ENCODE peak calls at places on chromosomes 16 and 17, in four cellular contexts. H is PC-9, M is adipocyte, Z is prostate gland. F is an unnamed sample.

GRCh38 chr17:46950997-46951621 is 27.9 kb downstream of the RPRML start:
- DNase-seq in H (no peak), M (no peak), Z (no peak), F (no peak)

GRCh38 chr17:76382803-76383644 is 1.4 kb upstream of the SPHK1 start:
- DNase-seq in H (peak; percentile 59), M (peak; percentile 86), Z (peak; percentile 69), F (peak; percentile 55)

GRCh38 chr17:50661795-50662391 is 27.2 kb downstream of the ABCC3 start:
- DNase-seq in H (peak; percentile 93), M (peak; percentile 91), Z (peak; percentile 70), F (no peak)

GRCh38 chr17:45311762-45312476 is 4.9 kb downstream of the MAP3K14 start:
- DNase-seq in H (peak; percentile 80), M (no peak), Z (peak; percentile 53), F (peak; percentile 66)

GRCh38 chr17:43734376-43734775 is 24.2 kb downstream of the SOST start:
- DNase-seq in H (no peak), M (peak; percentile 90), Z (no peak), F (no peak)

GRCh38 chr16:88415381-88416323 is 32.9 kb downstream of the ZNF469 start:
- DNase-seq in H (no peak), M (no peak), Z (no peak), F (no peak)

GRCh38 chr16:55333690-55334089 is 9.7 kb downstream of the IRX6 start:
- DNase-seq in H (no peak), M (no peak), Z (no peak), F (no peak)

GRCh38 chr16:11557811-11558210 is 28.9 kb downstream of the LITAF start:
- DNase-seq in H (no peak), M (no peak), Z (peak; percentile 17), F (peak; percentile 32)

GRCh38 chr17:13353590-13353989 is 248.1 kb downstream of the HS3ST3A1 start:
- DNase-seq in H (no peak), M (peak; percentile 97), Z (no peak), F (peak; percentile 24)

GRCh38 chr17:1201132-1201702 is 21.4 kb upstream of the ABR start:
- DNase-seq in H (no peak), M (no peak), Z (no peak), F (no peak)

GRCh38 chr16:12688972-12689850 is 114.5 kb downstream of the CPPED1 start:
- DNase-seq in H (no peak), M (no peak), Z (no peak), F (no peak)

GRCh38 chr16:84319146-84319760 is 24.6 kb downstream of the WFDC1 start:
- DNase-seq in H (no peak), M (no peak), Z (no peak), F (no peak)

GRCh38 chr17:41710472-41711090 is 1.6 kb upstream of the GAST start:
- DNase-seq in H (no peak), M (no peak), Z (no peak), F (no peak)

GRCh38 chr17:17305282-17305801 is 2.2 kb downstream of the NT5M start:
- DNase-seq in H (no peak), M (no peak), Z (no peak), F (no peak)

GRCh38 chr17:40063034-40063765 is 435 bp downstream of the THRA start:
- DNase-seq in H (peak; percentile 58), M (peak; percentile 72), Z (no peak), F (no peak)

GRCh38 chr16:78284957-78285434 is 185.5 kb downstream of the WWOX start:
- DNase-seq in H (no peak), M (no peak), Z (no peak), F (no peak)

GRCh38 chr16:31386157-31386984 is 6.8 kb upstream of the ITGAD start:
- DNase-seq in H (peak; percentile 65), M (peak; percentile 50), Z (no peak), F (no peak)

GRCh38 chr16:67814567-67814966 is 7.9 kb downstream of the TSNAXIP1 start:
- DNase-seq in H (no peak), M (no peak), Z (no peak), F (no peak)

GRCh38 chr16:66569131-66569530 is 2.9 kb downstream of the CMTM1 start:
- DNase-seq in H (no peak), M (peak; percentile 82), Z (no peak), F (no peak)

GRCh38 chr16:11624645-11625607 is 38.2 kb upstream of the LITAF start:
- DNase-seq in H (no peak), M (peak; percentile 61), Z (no peak), F (no peak)

GRCh38 chr16:69520800-69521602 is 44.8 kb upstream of the NFAT5 start:
- DNase-seq in H (no peak), M (peak; percentile 72), Z (no peak), F (no peak)

GRCh38 chr17:30336369-30337171 is 2.7 kb upstream of the TMIGD1 start:
- DNase-seq in H (peak; percentile 41), M (peak; percentile 43), Z (no peak), F (peak; percentile 9)

GRCh38 chr16:856811-857210 is 56.3 kb upstream of the GNG13 start:
- DNase-seq in H (no peak), M (no peak), Z (no peak), F (no peak)

GRCh38 chr17:27544350-27545131 is 86.4 kb upstream of the LGALS9 start:
- DNase-seq in H (peak; percentile 40), M (no peak), Z (no peak), F (no peak)

GRCh38 chr17:29143894-29144293 is 36.3 kb downstream of the MYO18A start:
- DNase-seq in H (no peak), M (peak; percentile 61), Z (no peak), F (no peak)

GRCh38 chr16:81889896-81890634 is 111.0 kb downstream of the PLCG2 start:
- DNase-seq in H (peak; percentile 59), M (peak; percentile 82), Z (peak; percentile 60), F (no peak)

GRCh38 chr17:69900829-69901228 is 174.2 kb upstream of the KCNJ16 start:
- DNase-seq in H (no peak), M (no peak), Z (no peak), F (peak; percentile 17)

DNA sequence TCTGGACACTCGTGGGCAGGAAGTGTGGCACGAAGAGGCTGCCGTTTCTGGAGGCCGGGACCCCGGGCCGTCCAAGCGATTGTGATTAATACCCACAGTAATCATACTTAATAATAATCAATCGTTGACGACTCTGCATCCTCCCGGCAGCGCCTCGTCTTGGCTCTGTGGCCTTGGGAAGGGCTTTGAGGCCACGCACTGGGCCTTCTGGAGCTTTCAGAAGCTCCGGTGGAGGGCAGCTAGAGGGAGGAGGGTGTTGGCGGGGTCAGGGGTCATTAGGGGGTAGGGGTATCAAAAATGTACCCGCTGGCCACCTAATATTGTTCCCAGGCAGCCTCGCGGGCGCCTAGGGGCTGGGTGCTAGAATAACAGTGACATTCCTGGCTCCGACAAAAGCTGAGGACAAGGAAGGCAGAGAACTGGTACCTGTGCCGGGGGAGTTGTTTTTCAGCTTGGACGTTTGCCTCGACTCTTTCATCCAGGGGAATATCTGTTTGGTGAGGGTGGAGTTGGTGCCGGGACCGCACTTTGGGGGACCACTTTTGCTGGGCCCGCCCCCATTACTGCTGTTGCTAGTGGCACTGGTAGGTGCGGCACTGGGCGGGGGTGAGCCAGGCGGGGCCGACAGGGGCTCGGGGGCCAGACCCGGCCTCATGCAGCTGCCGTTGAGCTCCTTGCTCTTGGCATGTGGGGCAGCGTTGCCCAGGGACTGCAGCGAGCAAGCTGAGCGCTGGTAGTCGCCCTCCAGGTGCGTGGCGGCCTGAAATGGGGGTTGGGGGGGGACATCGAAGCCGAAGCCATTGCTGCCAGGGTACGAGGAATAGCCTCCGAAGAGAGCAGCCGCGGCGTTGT is 6.9 kb upstream of the HOXB2 start:
- DNase-seq in H (no peak), M (no peak), Z (no peak), F (no peak)
- H3K4me3 ChIP-seq in H (no peak overlapping the region), M (no peak overlapping the region), Z (no peak overlapping the region), F (no peak overlapping the region)

DNA sequence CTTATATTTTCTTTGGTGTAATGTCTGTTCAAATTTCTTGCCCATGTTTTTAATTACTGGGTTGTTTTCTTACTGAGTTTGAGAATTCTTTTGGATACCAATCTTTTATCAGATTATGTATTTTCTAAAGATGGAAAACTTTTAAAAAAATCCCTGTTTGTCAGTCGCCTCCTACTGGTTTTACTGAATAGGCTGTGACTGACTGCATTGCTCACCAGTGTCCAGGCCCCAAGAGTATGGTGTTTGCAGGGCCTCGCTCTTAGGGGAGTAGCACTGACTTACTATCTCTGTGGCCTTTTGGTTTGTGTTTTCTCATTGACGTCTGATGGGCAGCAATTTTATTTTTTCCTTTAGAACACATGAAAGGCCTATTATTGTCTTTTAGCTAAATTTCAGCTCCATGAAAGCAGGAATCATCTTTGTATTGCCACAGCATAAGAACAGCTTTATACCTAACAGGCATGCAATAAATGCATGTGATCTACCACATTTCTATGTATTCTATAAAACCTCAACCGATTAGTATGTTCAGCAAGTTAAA is 188.4 kb downstream of the AATF start:
- DNase-seq in H (no peak), M (no peak), Z (no peak), F (no peak)
- H3K36me3 ChIP-seq in H (peaks cover 14% of the 10 kb centered on the region), M (peaks cover 61% of the 10 kb centered on the region), Z (no peaks in the 10 kb centered on the region), F (no peaks in the 10 kb centered on the region)

DNA sequence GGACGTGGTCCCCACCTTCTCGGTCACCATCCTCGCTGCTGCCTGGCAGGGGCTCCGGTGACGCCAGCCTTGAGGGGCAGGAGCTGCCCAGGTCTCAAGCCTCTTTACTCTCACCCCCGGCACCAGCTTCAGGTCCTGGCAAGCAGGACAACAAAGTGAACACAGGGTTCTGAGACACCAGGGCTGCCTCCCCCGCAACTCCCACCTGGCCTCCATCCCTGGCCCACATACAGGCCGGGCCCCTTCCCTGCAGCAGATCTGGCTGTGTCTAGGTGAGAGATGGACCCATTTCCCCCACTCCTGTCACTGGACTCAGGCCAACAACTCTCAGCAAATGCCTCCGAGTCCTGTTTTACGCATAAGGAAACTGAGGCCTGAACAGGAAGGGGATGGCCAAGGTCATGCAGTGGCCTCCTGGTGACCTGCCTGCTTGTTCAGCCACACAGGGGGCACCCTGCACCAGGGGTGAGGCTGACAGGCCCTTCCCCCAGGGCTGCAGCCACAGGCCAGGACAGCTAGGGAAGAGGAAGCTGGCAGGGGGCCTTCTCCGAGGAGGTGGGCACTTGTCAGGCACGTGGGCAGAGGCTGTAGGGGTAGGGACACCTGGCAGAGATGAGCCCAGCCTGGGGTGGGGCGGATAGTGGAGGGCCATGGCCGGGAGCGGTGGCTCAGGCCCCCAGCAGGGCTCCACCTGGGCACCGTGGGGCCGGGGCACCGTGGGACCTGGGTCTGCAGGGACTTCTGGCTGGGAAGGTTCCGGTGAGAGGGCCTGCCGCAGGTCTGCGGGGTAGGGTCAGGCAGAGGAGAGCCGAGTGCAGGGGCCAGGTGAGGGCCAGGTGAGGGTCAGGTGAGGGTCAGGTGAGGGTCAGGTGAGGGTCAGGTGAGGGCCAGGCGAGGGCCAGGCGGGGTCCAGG is 46.7 kb upstream of the PVALEF start:
- DNase-seq in H (no peak), M (no peak), Z (no peak), F (no peak)
- H3K4me3 ChIP-seq in H (no peak overlapping the region), M (no peak overlapping the region), Z (no peak overlapping the region), F (no peak overlapping the region)

DNA sequence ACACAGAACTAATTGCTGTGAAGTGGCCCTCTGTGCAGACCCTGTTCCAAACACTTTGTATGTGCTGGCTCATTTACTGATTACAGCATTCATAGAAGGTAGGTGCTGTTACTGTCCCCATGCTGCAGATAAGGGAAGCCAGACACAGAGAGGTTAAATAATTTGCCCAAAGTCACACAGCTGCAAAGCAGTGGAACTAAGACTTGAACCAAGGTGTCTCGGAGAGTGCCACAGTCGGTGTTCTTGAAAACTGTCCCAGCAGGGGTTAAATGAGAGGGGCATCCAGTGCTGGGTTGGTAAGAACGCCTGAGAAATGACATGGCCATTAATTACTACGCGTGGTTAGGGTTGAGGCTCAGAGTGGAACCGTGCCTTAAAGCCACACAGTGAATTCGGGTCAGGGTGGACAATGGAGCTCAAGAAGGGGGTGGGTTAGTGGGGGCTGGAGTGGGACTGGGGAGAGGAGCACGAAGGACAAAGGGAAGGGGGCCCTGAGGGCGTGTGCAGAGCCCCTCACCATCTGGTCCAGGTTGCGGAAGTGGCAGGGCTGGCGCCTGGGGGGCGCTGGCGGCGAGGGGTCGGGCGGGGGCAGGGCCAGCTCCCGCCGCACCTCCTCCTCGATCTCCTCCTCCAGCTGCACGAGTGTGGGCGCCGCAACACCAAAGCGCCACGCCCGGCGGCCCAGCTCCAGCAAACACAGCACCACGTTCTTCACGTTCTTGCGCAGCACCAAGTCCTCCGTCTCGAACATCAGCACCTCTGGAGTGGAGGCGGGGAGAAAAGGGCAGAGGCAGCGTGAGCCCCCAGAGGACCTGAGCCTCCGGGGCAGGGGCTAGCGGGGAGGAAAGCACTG is 3.3 kb downstream of the GAS2L2 start:
- DNase-seq in H (no peak), M (peak; percentile 51), Z (no peak), F (no peak)
- H3K36me3 ChIP-seq in H (no peaks in the 10 kb centered on the region), M (no peaks in the 10 kb centered on the region), Z (no peaks in the 10 kb centered on the region), F (no peaks in the 10 kb centered on the region)